ENCODE peak calls at places on chromosomes 3 and 15, in seven cellular contexts. D, J, A, Y, R, C and H are unnamed samples. For H3K27me3, the result is how much of the 10 kb centered on the place peaks cover.

GRCh38 chr3:124565013-124565412 is 165.2 kb upstream of the UMPS start:
- DNase-seq in R (peak), J (no peak), C (peak), Y (peak), A (peak), D (peak), H (no peak)

GRCh38 chr3:111069974-111070751 is 1.5 kb upstream of the NECTIN3 start:
- DNase-seq in R (no peak), D (no peak), Y (no peak), C (peak), J (peak), A (no peak), H (no peak)

GRCh38 chr3:48990636-48991421 is 788 bp downstream of the P4HTM start:
- DNase-seq in J (no peak), A (no peak), D (peak), Y (no peak), C (peak), R (peak), H (no peak)

GRCh38 chr15:92391640-92392039 is 2.0 kb upstream of the ST8SIA2 start:
- DNase-seq in J (peak), D (peak), R (peak), Y (peak), A (peak), C (peak), H (peak)

GRCh38 chr3:49673131-49673714 is 928 bp upstream of the APEH start:
- DNase-seq in Y (peak), C (no peak), R (peak), J (no peak), A (peak), D (peak), H (no peak)

GRCh38 chr15:85792872-85793621 is 1.7 kb downstream of the KLHL25 start:
- DNase-seq in D (peak), R (no peak), C (peak), A (no peak), J (no peak), Y (peak), H (no peak)

GRCh38 chr3:120350431-120350941 is 1.3 kb upstream of the LRRC58 start:
- DNase-seq in D (peak), Y (peak), A (no peak), C (peak), J (peak), R (peak), H (peak)

GRCh38 chr3:39569095-39569494 is 101.6 kb downstream of the MOBP start:
- DNase-seq in D (no peak), R (no peak), C (no peak), J (no peak), A (no peak), Y (no peak), H (no peak)

GRCh38 chr15:78103406-78104118 is 11.2 kb downstream of the SH2D7 start:
- DNase-seq in A (no peak), J (no peak), Y (no peak), C (no peak), D (peak), R (peak), H (no peak)

GRCh38 chr3:111800472-111800871 is 58.6 kb upstream of the PHLDB2 start:
- DNase-seq in Y (no peak), A (no peak), J (no peak), R (no peak), D (no peak), C (no peak), H (no peak)

GRCh38 chr3:177561769-177562360 is 364.6 kb upstream of the TBL1XR1 start:
- DNase-seq in R (no peak), C (no peak), A (no peak), D (no peak), J (no peak), Y (no peak), H (no peak)

GRCh38 chr3:155420869-155421486 is 127.5 kb upstream of the STRIT1 start:
- DNase-seq in J (no peak), Y (no peak), C (no peak), D (no peak), A (no peak), R (no peak), H (no peak)

GRCh38 chr15:64807751-64808222 is 17.7 kb downstream of the PIF1 start:
- DNase-seq in D (no peak), A (no peak), J (no peak), C (no peak), Y (no peak), R (no peak), H (no peak)

GRCh38 chr15:31215490-31216209 is 111.0 kb upstream of the KLF13 start:
- DNase-seq in C (peak), R (peak), Y (peak), A (no peak), D (peak), J (peak), H (no peak)

GRCh38 chr3:196186661-196187573 is 24.3 kb downstream of the ZDHHC19 start:
- DNase-seq in C (no peak), J (no peak), R (peak), D (no peak), Y (no peak), A (no peak), H (no peak)

GRCh38 chr3:52325686-52326085 is 9.6 kb downstream of the DNAH1 start:
- DNase-seq in J (no peak), D (no peak), Y (no peak), C (no peak), R (no peak), A (no peak), H (no peak)

GRCh38 chr15:67510597-67511225 is 10.2 kb upstream of the C15orf61 start:
- DNase-seq in Y (peak), C (peak), D (no peak), R (no peak), J (peak), A (no peak), H (no peak)

GRCh38 chr3:40829876-40830275 is 305.1 kb downstream of the ZNF621 start:
- DNase-seq in Y (no peak), R (no peak), D (no peak), C (no peak), A (no peak), J (no peak), H (no peak)

GRCh38 chr3:15294914-15295313 is 37.5 kb downstream of the SH3BP5 start:
- DNase-seq in R (no peak), A (no peak), J (peak), D (no peak), C (peak), Y (no peak), H (no peak)

GRCh38 chr15:93088200-93088980 is 621 bp downstream of the RGMA start:
- DNase-seq in A (no peak), D (no peak), C (peak), Y (peak), R (peak), J (peak), H (no peak)

GRCh38 chr3:194423317-194423716 is 24.3 kb upstream of the GP5 start:
- DNase-seq in A (no peak), Y (no peak), R (no peak), J (no peak), D (no peak), C (no peak), H (no peak)

GRCh38 chr15:90660195-90660995 is 56.8 kb upstream of the BLM start:
- DNase-seq in R (peak), D (peak), C (peak), J (peak), Y (peak), A (no peak), H (no peak)

GRCh38 chr15:47184405-47185221 is 532.7 kb upstream of the SEMA6D start:
- DNase-seq in C (peak), A (no peak), R (peak), D (no peak), J (peak), Y (no peak), H (no peak)

GRCh38 chr3:154151969-154152368 is 30.8 kb downstream of the ARHGEF26 start:
- DNase-seq in C (peak), A (no peak), R (no peak), Y (peak), J (peak), D (peak), H (no peak)

GRCh38 chr15:39417766-39418165 is 163.1 kb upstream of the THBS1 start:
- DNase-seq in A (no peak), C (no peak), D (no peak), Y (no peak), J (no peak), R (no peak), H (no peak)

GRCh38 chr15:38066612-38067011 is 132.2 kb downstream of the TMCO5A start:
- DNase-seq in Y (no peak), J (no peak), R (no peak), A (no peak), C (no peak), D (no peak), H (no peak)

GRCh38 chr3:126170073-126170916 is 10.1 kb downstream of the ALDH1L1 start:
- DNase-seq in R (no peak), D (no peak), C (no peak), A (no peak), J (no peak), Y (peak), H (no peak)

DNA sequence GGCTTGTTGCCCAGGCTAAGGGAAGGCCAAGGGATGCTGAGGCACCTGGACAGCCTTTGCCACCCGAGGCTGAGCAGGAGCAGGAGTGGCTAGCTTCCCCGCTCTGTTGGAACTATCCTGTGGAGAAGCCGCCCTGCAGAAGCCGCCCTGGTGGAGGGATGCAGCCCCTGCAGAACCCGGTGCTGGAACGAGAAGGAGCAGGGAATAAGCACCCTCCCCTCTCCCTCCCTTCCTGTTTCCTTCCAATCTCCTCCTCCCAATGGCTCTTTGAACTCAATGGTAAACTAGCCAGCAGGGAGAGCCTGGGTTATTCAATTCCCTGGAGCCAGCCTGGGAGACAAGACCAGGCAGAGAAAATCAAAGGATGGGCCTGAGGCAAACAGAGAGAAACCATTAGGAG is 11.8 kb upstream of the HRG start:
- DNase-seq in C (no peak), J (no peak), Y (no peak), D (no peak), R (no peak), A (peak), H (no peak)
- TF ChIP-seq CTCF in C (no peak), J (no peak), Y (no peak), D (no peak), R (no peak), A (peak), H (no peak)

DNA sequence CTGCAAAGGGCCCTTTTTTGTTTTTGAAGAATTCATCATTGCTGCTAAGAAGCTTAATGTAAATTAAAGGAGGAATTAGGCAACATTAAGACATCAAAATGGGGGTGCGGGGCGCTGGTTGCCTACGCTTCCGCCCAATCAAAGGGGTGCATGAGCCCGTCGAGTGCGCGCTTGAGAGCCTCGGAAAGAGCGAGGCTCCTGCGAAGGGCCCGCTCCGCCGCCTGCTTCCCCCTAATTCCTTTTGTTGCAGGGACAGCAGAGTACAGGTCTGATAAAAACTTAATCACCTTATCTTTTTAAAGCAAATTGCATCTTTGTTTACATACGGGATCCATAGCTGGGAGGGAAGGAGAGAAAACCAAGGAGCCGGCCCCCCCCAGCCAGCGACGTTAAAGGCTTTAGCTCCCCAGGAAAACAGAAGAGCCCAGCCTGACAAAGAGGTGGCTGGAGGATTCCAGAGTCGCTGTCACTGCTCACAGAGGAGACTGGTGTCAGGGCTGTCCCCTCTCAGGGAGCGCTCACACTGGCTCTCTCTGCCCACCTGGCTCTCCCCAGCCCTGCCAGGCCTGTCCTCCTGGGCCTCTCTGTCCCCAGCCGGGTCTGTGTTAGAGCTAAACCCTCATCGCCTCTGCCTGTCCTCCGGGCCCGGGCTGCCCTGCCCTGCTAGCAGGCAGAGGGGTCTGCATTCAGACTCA is 67.3 kb downstream of the DNAJB8 start:
- DNase-seq in A (no peak), R (no peak), Y (no peak), J (no peak), C (no peak), D (no peak), H (no peak)
- H3K27me3 ChIP-seq in A (under half), R (under half), Y (under half), J (under half), C (under half), D (under half), H (under half)

DNA sequence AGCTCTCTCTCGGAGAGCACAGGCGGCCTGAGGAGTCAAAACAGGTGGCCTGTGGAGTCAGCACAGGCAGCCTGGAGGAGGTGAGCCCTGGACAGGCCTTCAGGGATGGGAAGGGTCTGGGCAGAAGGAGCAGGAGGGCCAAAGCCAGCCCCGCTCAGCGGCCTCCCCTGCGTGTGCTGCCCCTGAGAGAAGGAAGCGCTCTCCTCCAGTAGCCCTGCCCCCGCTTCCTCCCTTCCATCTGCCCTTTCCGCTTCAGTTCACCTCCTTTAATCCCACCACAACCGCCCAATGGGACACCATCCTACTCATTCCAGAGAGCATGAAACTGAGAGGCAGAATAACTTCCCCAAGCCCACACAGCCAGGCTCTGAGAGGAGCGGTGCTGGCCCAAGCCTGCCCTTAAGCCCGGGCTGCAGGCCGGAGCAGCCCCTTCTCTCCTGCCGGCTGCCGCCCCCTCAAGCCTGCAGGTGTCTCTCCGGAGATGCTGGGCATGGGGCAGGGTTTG is 3.2 kb upstream of the NR2E3 start:
- DNase-seq in J (peak), Y (no peak), R (no peak), A (no peak), C (peak), D (no peak), H (no peak)
- H3K9ac ChIP-seq in J (no peak), Y (no peak), R (no peak), A (no peak), C (no peak), D (no peak), H (no peak)

GRCh38 chr3:69304396-69304795 is 81.5 kb downstream of the FRMD4B start:
- DNase-seq in R (no peak), J (no peak), Y (no peak), A (no peak), C (no peak), D (no peak), H (no peak)

GRCh38 chr3:69313251-69313650 is 72.6 kb downstream of the FRMD4B start:
- DNase-seq in A (no peak), Y (no peak), R (no peak), D (no peak), C (no peak), J (no peak), H (no peak)

GRCh38 chr3:69305011-69305410 is 80.9 kb downstream of the FRMD4B start:
- DNase-seq in R (no peak), C (peak), A (no peak), J (peak), Y (peak), D (peak), H (no peak)

GRCh38 chr3:69306239-69307185 is 79.4 kb downstream of the FRMD4B start:
- DNase-seq in R (peak), A (peak), Y (peak), C (peak), J (peak), D (peak), H (peak)

DNA sequence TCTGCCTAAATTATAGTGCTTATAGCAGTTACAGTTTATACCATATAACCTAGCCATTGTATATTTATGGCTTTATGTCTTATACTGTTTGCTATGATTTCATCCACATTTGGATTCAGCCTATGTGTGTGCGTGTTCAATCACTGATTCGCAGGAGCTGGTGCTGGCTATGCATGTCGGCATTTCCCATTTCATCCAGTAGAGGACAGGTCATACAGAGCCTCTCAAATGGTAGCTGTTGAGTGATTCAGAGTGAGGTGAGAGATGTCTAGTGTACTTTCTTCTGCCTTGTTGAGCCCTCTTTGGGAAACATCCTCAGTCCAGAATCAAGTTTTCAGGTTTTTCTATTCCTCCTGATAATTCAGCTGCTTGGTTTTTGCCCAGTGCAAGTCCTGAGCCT is 76.1 kb downstream of the FRMD4B start:
- DNase-seq in R (peak), A (peak), J (peak), D (peak), C (peak), Y (peak), H (no peak)
- TF ChIP-seq CTCF in R (peak), A (peak), J (peak), D (peak), C (peak), Y (peak), H (peak)